ENCODE peak calls at places on chromosomes 1 and 21, in eight cellular contexts. D is T-helper 9 cell; G is ureter; E is Right ventricle myocardium superior; B is effector CD4-positive, alpha-beta T cell; L is NCI-H748 treated with DMSO at 0.1 percent for 48 hours; Q is activated naive CD4-positive, alpha-beta T cell treated with anti-CD3 and anti-CD28 coated beads, Interleukin-2, amount 10 ng/mL, durations not matched to agents 7 days and 5 days; S is NCI-H1417. V is an unnamed sample.

GRCh38 chr1:4699724-4700301 is 45.4 kb downstream of the AJAP1 start:
- DNase-seq in D (no peak), G (no peak), E (no peak), B (no peak), L (no peak), Q (no peak), S (no peak), V (no peak)

GRCh38 chr1:230156536-230156935 is 89.5 kb downstream of the GALNT2 start:
- DNase-seq in D (no peak), G (no peak), E (no peak), B (no peak), L (no peak), Q (no peak), S (no peak), V (no peak)

GRCh38 chr1:35556494-35557117 is 597 bp downstream of the KIAA0319L start:
- DNase-seq in D (no peak), G (no peak), E (no peak), B (no peak), L (no peak), Q (no peak), S (no peak), V (no peak)

GRCh38 chr1:118948351-118948750 is 39.8 kb downstream of the TBX15 start:
- DNase-seq in D (no peak), G (no peak), E (no peak), B (no peak), L (no peak), Q (no peak), S (no peak), V (no peak)

GRCh38 chr1:46587072-46587471 is 17.0 kb downstream of the MKNK1 start:
- DNase-seq in D (no peak), G (no peak), E (peak; percentile 78), B (no peak), L (no peak), Q (no peak), S (no peak), V (no peak)

GRCh38 chr1:9145021-9145668 is 16.2 kb upstream of the GPR157 start:
- DNase-seq in D (no peak), G (no peak), E (no peak), B (no peak), L (no peak), Q (no peak), S (no peak), V (no peak)

GRCh38 chr1:198156745-198157240 is at the start of gene NEK7:
- DNase-seq in D (peak; percentile 39), G (peak; percentile 85), E (peak; percentile 92), B (peak; percentile 39), L (peak; percentile 29), Q (peak; percentile 73), S (peak; percentile 84), V (peak; percentile 63)

GRCh38 chr1:106678661-106679060 is 377.8 kb upstream of the PRMT6 start:
- DNase-seq in D (no peak), G (no peak), E (no peak), B (no peak), L (no peak), Q (no peak), S (no peak), V (no peak)

GRCh38 chr21:28308516-28308915 is 684.2 kb downstream of the LTN1 start:
- DNase-seq in D (no peak), G (no peak), E (no peak), B (no peak), L (no peak), Q (no peak), S (peak; percentile 49), V (no peak)

GRCh38 chr21:28442624-28443023 is 550.1 kb downstream of the LTN1 start:
- DNase-seq in D (no peak), G (no peak), E (no peak), B (no peak), L (no peak), Q (no peak), S (no peak), V (no peak)

GRCh38 chr1:170213598-170213997 is 67.8 kb downstream of the NTMT2 start:
- DNase-seq in D (no peak), G (no peak), E (peak; percentile 72), B (no peak), L (no peak), Q (no peak), S (no peak), V (no peak)

GRCh38 chr1:115330480-115331013 is 7.5 kb downstream of the NGF start:
- DNase-seq in D (no peak), G (no peak), E (no peak), B (no peak), L (no peak), Q (no peak), S (no peak), V (no peak)

GRCh38 chr1:229640455-229640854 is 14.4 kb downstream of the URB2 start:
- DNase-seq in D (no peak), G (no peak), E (no peak), B (no peak), L (no peak), Q (no peak), S (no peak), V (no peak)

GRCh38 chr1:18160290-18160942 is 52.8 kb downstream of the IGSF21 start:
- DNase-seq in D (no peak), G (peak; percentile 56), E (peak; percentile 64), B (no peak), L (no peak), Q (no peak), S (no peak), V (no peak)

GRCh38 chr1:151805066-151805820 is at the start of gene LINGO4:
- DNase-seq in D (no peak), G (no peak), E (no peak), B (no peak), L (no peak), Q (no peak), S (no peak), V (no peak)

GRCh38 chr1:111199329-111199728 is 1.1 kb downstream of the DENND2D start:
- DNase-seq in D (no peak), G (no peak), E (no peak), B (no peak), L (no peak), Q (peak; percentile 37), S (no peak), V (no peak)

GRCh38 chr1:209607795-209608178 is 24.3 kb downstream of the CAMK1G start:
- DNase-seq in D (no peak), G (no peak), E (no peak), B (no peak), L (no peak), Q (no peak), S (no peak), V (no peak)

GRCh38 chr1:31699341-31699891 is 4.4 kb downstream of the COL16A1 start:
- DNase-seq in D (no peak), G (no peak), E (no peak), B (no peak), L (no peak), Q (peak; percentile 60), S (no peak), V (no peak)

GRCh38 chr1:201213106-201213770 is 22.6 kb downstream of the IGFN1 start:
- DNase-seq in D (no peak), G (no peak), E (no peak), B (no peak), L (no peak), Q (peak; percentile 8), S (no peak), V (no peak)

GRCh38 chr21:17931080-17931479 is 111.9 kb upstream of the C21orf91 start:
- DNase-seq in D (no peak), G (no peak), E (no peak), B (no peak), L (no peak), Q (no peak), S (no peak), V (no peak)

GRCh38 chr1:65114312-65114711 is 33.7 kb upstream of the AK4 start:
- DNase-seq in D (no peak), G (no peak), E (no peak), B (no peak), L (no peak), Q (no peak), S (peak; percentile 46), V (no peak)

GRCh38 chr1:30732277-30732996 is 9.1 kb upstream of the MATN1 start:
- DNase-seq in D (no peak), G (no peak), E (no peak), B (no peak), L (no peak), Q (no peak), S (no peak), V (no peak)

GRCh38 chr1:98940069-98940468 is 64.6 kb downstream of the PLPPR5 start:
- DNase-seq in D (no peak), G (no peak), E (no peak), B (no peak), L (no peak), Q (no peak), S (no peak), V (no peak)

GRCh38 chr1:209768354-209768774 is 12.5 kb downstream of the TRAF3IP3 start:
- DNase-seq in D (peak; percentile 65), G (no peak), E (no peak), B (peak; percentile 68), L (no peak), Q (peak; percentile 95), S (no peak), V (no peak)

GRCh38 chr1:153977250-153978240 is at the start of gene JTB:
- DNase-seq in D (peak; percentile 81), G (peak; percentile 90), E (peak; percentile 95), B (peak; percentile 86), L (peak; percentile 67), Q (peak; percentile 94), S (peak; percentile 91), V (peak; percentile 95)

GRCh38 chr1:29124366-29125236 is 898 bp upstream of the TMEM200B start:
- DNase-seq in D (peak; percentile 38), G (peak; percentile 88), E (peak; percentile 83), B (peak; percentile 38), L (peak; percentile 10), Q (peak; percentile 77), S (peak; percentile 75), V (no peak)

GRCh38 chr1:115051850-115052249 is 22.2 kb downstream of the TSHB start:
- DNase-seq in D (no peak), G (no peak), E (no peak), B (no peak), L (no peak), Q (no peak), S (no peak), V (no peak)

GRCh38 chr1:183590225-183591191 is at the start of gene NCF2:
- DNase-seq in D (no peak), G (no peak), E (no peak), B (no peak), L (no peak), Q (peak; percentile 66), S (no peak), V (no peak)

GRCh38 chr1:46393510-46393909 is 607 bp upstream of the FAAH start:
- DNase-seq in D (no peak), G (no peak), E (no peak), B (no peak), L (no peak), Q (no peak), S (no peak), V (no peak)

GRCh38 chr1:185348296-185348695 is 31.3 kb upstream of the IVNS1ABP start:
- DNase-seq in D (no peak), G (no peak), E (no peak), B (no peak), L (no peak), Q (no peak), S (no peak), V (no peak)

GRCh38 chr1:155218854-155219591 is 10.5 kb downstream of the MTX1 start:
- DNase-seq in D (no peak), G (no peak), E (no peak), B (no peak), L (peak; percentile 60), Q (peak; percentile 49), S (peak; percentile 56), V (peak; percentile 54)

GRCh38 chr1:62355095-62355494 is 35.9 kb upstream of the KANK4 start:
- DNase-seq in D (no peak), G (no peak), E (no peak), B (no peak), L (no peak), Q (no peak), S (no peak), V (no peak)

GRCh38 chr1:171226757-171227370 is 21.4 kb upstream of the FMO1 start:
- DNase-seq in D (no peak), G (peak; percentile 63), E (no peak), B (no peak), L (peak; percentile 60), Q (no peak), S (peak; percentile 83), V (peak; percentile 67)

GRCh38 chr1:212506666-212507065 is 73.9 kb downstream of the NENF start:
- DNase-seq in D (no peak), G (no peak), E (no peak), B (no peak), L (no peak), Q (no peak), S (no peak), V (no peak)

V was measured in NCI-H526 treated with DMSO at 0.1 percent for 48 hours.